ENCODE peak calls at places on chromosomes 11 and 22, in six cellular contexts. One of them, this sample, is unnamed.

GRCh38 chr11:73194593-73194992 is 23.5 kb upstream of the P2RY2 start:
- DNase-seq in Right ventricle myocardium superior: no peak
- DNase-seq in GM12891: no peak
- DNase-seq in A172: peak; percentile 30
- DNase-seq in Caco-2: peak; percentile 95
- DNase-seq in T follicular helper cell: no peak
- DNase-seq in this sample: no peak

GRCh38 chr11:10818594-10818993 is 9.9 kb upstream of the EIF4G2 start:
- DNase-seq in Right ventricle myocardium superior: no peak
- DNase-seq in A172: peak; percentile 83
- DNase-seq in T follicular helper cell: no peak
- DNase-seq in Caco-2: no peak
- DNase-seq in GM12891: no peak
- DNase-seq in this sample: no peak

GRCh38 chr22:20408891-20409290 is 14.9 kb downstream of the ZNF74 start:
- DNase-seq in Right ventricle myocardium superior: no peak
- DNase-seq in T follicular helper cell: no peak
- DNase-seq in A172: no peak
- DNase-seq in Caco-2: no peak
- DNase-seq in GM12891: no peak
- DNase-seq in this sample: no peak

GRCh38 chr22:50600967-50601668 is 525 bp downstream of the MAPK8IP2 start:
- DNase-seq in Right ventricle myocardium superior: no peak
- DNase-seq in T follicular helper cell: no peak
- DNase-seq in Caco-2: peak; percentile 26
- DNase-seq in A172: no peak
- DNase-seq in GM12891: no peak
- DNase-seq in this sample: no peak

GRCh38 chr11:798093-798713 is at the start of gene SLC25A22:
- DNase-seq in GM12891: peak; percentile 99
- DNase-seq in A172: peak; percentile 56
- DNase-seq in Caco-2: peak; percentile 77
- DNase-seq in Right ventricle myocardium superior: peak; percentile 88
- DNase-seq in T follicular helper cell: peak; percentile 72
- DNase-seq in this sample: peak; percentile 88

GRCh38 chr11:67289651-67290479 is 762 bp downstream of the ANKRD13D start:
- DNase-seq in GM12891: no peak
- DNase-seq in A172: no peak
- DNase-seq in Caco-2: no peak
- DNase-seq in T follicular helper cell: no peak
- DNase-seq in Right ventricle myocardium superior: peak; percentile 64
- DNase-seq in this sample: peak; percentile 40

GRCh38 chr11:24598636-24599035 is 101.8 kb downstream of the LUZP2 start:
- DNase-seq in A172: no peak
- DNase-seq in T follicular helper cell: no peak
- DNase-seq in GM12891: no peak
- DNase-seq in Right ventricle myocardium superior: no peak
- DNase-seq in Caco-2: no peak
- DNase-seq in this sample: peak; percentile 19

GRCh38 chr11:60925685-60926267 is 1.5 kb downstream of the TMEM132A start:
- DNase-seq in Right ventricle myocardium superior: no peak
- DNase-seq in A172: peak; percentile 81
- DNase-seq in Caco-2: no peak
- DNase-seq in GM12891: no peak
- DNase-seq in T follicular helper cell: no peak
- DNase-seq in this sample: no peak

GRCh38 chr11:58658553-58659080 is 36.2 kb downstream of the CNTF start:
- DNase-seq in GM12891: no peak
- DNase-seq in A172: no peak
- DNase-seq in T follicular helper cell: no peak
- DNase-seq in Caco-2: no peak
- DNase-seq in Right ventricle myocardium superior: no peak
- DNase-seq in this sample: no peak

GRCh38 chr11:113242767-113243397 is 71.5 kb upstream of the TTC12 start:
- DNase-seq in Caco-2: no peak
- DNase-seq in T follicular helper cell: no peak
- DNase-seq in A172: peak; percentile 16
- DNase-seq in Right ventricle myocardium superior: no peak
- DNase-seq in GM12891: no peak
- DNase-seq in this sample: no peak

This sample was measured in dermis blood vessel endothelial cell.